ENCODE peak calls at places on chromosomes 3 and 15, in seven cellular contexts. Y, V, H, E, Z, S and M are unnamed samples.
A peak's percentile ranks its signal among the peaks of the same experiment; 100 is the strongest.

GRCh38 chr15:85792872-85793621 is 1.7 kb downstream of the KLHL25 start:
- DNase-seq in Y (no peak), V (no peak), H (no peak), E (no peak), Z (no peak), S (no peak), M (no peak)

GRCh38 chr3:14319654-14320182 is 82.7 kb upstream of the SLC6A6 start:
- DNase-seq in Y (no peak), V (peak; percentile 49), H (no peak), E (peak; percentile 67), Z (peak; percentile 89), S (peak; percentile 96), M (peak; percentile 1)

GRCh38 chr15:56968821-56969220 is 50.4 kb downstream of the TCF12 start:
- DNase-seq in Y (no peak), V (no peak), H (no peak), E (no peak), Z (no peak), S (no peak), M (no peak)

GRCh38 chr3:190385835-190386688 is 1.9 kb upstream of the CLDN16 start:
- DNase-seq in Y (no peak), V (no peak), H (peak; percentile 24), E (no peak), Z (peak; percentile 65), S (no peak), M (no peak)

GRCh38 chr3:192372627-192373026 is 354.7 kb downstream of the FGF12 start:
- DNase-seq in Y (no peak), V (no peak), H (no peak), E (no peak), Z (no peak), S (no peak), M (no peak)

GRCh38 chr3:57464801-57465200 is 79.3 kb downstream of the DNAH12 start:
- DNase-seq in Y (no peak), V (no peak), H (no peak), E (no peak), Z (no peak), S (no peak), M (no peak)

GRCh38 chr15:78811124-78811824 is at the start of gene ADAMTS7:
- DNase-seq in Y (no peak), V (peak; percentile 69), H (peak; percentile 42), E (peak; percentile 70), Z (peak; percentile 96), S (peak; percentile 94), M (peak; percentile 88)

GRCh38 chr3:148882288-148882687 is 17.2 kb downstream of the CPA3 start:
- DNase-seq in Y (no peak), V (no peak), H (no peak), E (no peak), Z (no peak), S (no peak), M (no peak)

GRCh38 chr15:91271565-91272153 is 171.6 kb downstream of the SV2B start:
- DNase-seq in Y (no peak), V (peak; percentile 57), H (peak; percentile 74), E (peak; percentile 58), Z (peak; percentile 51), S (peak; percentile 57), M (peak; percentile 50)

GRCh38 chr3:190432216-190432615 is 17.5 kb downstream of the TMEM207 start:
- DNase-seq in Y (no peak), V (no peak), H (no peak), E (no peak), Z (no peak), S (no peak), M (no peak)

GRCh38 chr15:62165029-62165792 is at the start of gene C2CD4B:
- DNase-seq in Y (no peak), V (peak; percentile 72), H (no peak), E (peak; percentile 93), Z (peak; percentile 17), S (no peak), M (no peak)

GRCh38 chr3:38722760-38723568 is 73.5 kb upstream of the SCN5A start:
- DNase-seq in Y (no peak), V (no peak), H (no peak), E (no peak), Z (no peak), S (no peak), M (no peak)

GRCh38 chr3:11749486-11749885 is 97.2 kb downstream of the TAMM41 start:
- DNase-seq in Y (no peak), V (no peak), H (no peak), E (no peak), Z (no peak), S (no peak), M (no peak)

GRCh38 chr15:70061086-70061370 is 36.7 kb downstream of the TLE3 start:
- DNase-seq in Y (no peak), V (no peak), H (no peak), E (no peak), Z (no peak), S (no peak), M (no peak)

GRCh38 chr3:86986666-86987420 is 4.1 kb downstream of the VGLL3 start:
- DNase-seq in Y (no peak), V (no peak), H (no peak), E (no peak), Z (no peak), S (no peak), M (no peak)

GRCh38 chr15:39743611-39744010 is 39.0 kb downstream of the FSIP1 start:
- DNase-seq in Y (no peak), V (no peak), H (no peak), E (no peak), Z (no peak), S (no peak), M (no peak)

GRCh38 chr15:86333819-86334218 is 254.1 kb downstream of the AGBL1 start:
- DNase-seq in Y (no peak), V (no peak), H (no peak), E (no peak), Z (no peak), S (no peak), M (no peak)

GRCh38 chr15:89975482-89976291 is 25.4 kb upstream of the ZNF710 start:
- DNase-seq in Y (no peak), V (no peak), H (no peak), E (no peak), Z (no peak), S (no peak), M (no peak)

GRCh38 chr15:36758800-36759199 is 179.4 kb downstream of the CDIN1 start:
- DNase-seq in Y (no peak), V (no peak), H (no peak), E (no peak), Z (no peak), S (no peak), M (no peak)

GRCh38 chr15:36756707-36757106 is 177.3 kb downstream of the CDIN1 start:
- DNase-seq in Y (no peak), V (no peak), H (no peak), E (no peak), Z (no peak), S (no peak), M (no peak)

GRCh38 chr15:36757189-36757814 is 177.9 kb downstream of the CDIN1 start:
- DNase-seq in Y (no peak), V (no peak), H (no peak), E (no peak), Z (no peak), S (no peak), M (no peak)

GRCh38 chr15:36753173-36753572 is 173.7 kb downstream of the CDIN1 start:
- DNase-seq in Y (no peak), V (no peak), H (no peak), E (no peak), Z (no peak), S (no peak), M (no peak)

DNA sequence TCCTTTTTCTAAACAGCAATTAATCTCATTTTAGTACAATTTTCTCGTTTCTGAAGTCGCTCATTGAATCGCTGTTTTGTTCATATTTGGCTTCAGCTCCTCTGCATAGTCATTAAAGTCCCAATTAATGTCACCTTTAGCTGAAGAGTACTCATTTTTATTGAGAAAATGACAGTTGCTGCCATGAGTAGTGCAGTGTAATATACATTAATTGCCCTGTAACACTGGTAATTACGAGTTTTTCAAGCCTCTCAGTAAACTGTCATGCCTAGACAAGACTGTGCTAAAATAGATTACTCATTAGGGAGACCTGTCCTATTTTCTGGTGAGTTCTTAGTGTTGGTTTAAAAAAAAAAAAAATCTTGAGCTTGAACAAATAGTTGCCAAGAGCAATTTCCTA is 175.9 kb downstream of the CDIN1 start:
- DNase-seq in Y (no peak), V (no peak), H (no peak), E (no peak), Z (no peak), S (no peak), M (no peak)
- TF ChIP-seq EP300 in Y (no peak), V (no peak), H (no peak), E (no peak), Z (no peak), S (no peak), M (no peak)

GRCh38 chr3:128567705-128568356 is 74.8 kb upstream of the GATA2 start:
- DNase-seq in Y (no peak), V (no peak), H (no peak), E (no peak), Z (no peak), S (no peak), M (no peak)
- TF ChIP-seq CTCF in Y (no peak), V (no peak), H (no peak), E (no peak), Z (no peak), S (no peak), M (no peak)

DNA sequence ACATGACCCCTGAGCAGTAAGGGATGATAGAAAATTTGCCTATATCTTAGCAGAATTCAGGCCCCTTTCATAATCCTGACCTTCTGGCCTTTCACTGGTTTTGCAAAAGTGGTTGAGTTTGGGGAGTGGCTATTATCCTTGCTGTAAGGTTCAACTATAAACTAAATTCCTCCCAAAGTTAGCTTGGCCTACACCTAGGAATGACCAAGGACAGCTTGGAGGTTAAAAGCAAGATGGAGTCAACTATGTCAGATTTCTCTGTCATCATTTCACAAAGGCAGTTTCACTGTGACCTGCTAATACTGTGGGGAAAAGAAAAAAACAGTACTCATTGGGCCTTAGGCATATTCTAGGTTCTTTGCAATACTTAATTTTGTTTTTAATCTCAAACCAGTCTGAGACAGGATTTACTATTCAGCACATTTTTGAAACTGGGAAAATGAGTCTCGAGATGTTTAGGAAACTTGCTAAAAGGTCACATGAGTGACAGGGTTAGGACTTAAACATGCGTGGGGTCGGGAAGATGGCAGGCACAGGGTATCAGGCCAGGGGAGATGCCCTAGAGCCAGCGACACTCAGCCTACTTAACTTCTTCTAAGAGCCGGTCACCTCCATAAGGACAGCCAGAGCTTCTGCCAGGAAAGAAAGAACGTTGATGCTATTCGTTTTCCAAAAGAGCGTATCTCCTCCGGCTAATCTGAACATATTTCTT is 58.1 kb downstream of the LIPC start:
- DNase-seq in Y (no peak), V (no peak), H (no peak), E (no peak), Z (no peak), S (no peak), M (no peak)
- H3K4me1 ChIP-seq in Y (no peaks in the 10 kb centered on the region), V (no peaks in the 10 kb centered on the region), H (no peaks in the 10 kb centered on the region), E (no peaks in the 10 kb centered on the region), Z (no peaks in the 10 kb centered on the region), S (peaks cover 20% of the 10 kb centered on the region), M (no peaks in the 10 kb centered on the region)

DNA sequence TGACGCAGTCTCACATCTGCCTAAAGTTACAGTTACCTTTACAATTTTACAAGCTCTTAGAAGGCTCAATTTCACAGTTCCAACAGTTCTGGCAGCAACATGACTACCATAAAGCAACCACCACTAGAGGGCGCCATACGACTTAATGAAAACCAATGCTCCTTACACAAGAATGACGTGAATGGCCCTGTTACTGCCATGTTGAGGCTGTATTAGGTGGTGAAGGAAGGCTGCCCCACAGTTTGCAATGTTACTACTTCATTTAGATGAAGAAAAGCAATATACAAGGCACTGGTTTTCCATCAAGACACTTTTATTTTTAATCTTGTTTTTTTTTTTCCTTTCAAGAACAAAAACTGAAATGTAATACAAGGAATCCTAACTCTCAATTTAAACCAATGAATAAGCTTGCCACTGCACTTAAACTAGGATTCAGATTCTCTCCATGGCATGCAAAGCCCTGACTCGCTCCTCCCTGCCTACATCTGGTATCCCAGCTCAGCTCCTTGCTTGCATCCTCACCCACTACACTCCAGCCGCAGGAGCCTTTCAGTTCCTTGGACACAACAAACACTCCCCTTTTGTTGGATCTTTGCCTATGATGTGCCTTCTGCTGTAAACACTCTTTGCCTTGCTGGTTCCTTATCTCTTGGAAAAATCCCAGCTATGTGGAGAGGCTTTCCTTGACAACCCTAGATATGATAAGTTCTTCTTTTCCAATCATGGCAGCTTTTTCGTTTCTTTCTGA is 270.7 kb downstream of the GBE1 start:
- DNase-seq in Y (peak; percentile 95), V (peak; percentile 80), H (peak; percentile 94), E (peak; percentile 80), Z (peak; percentile 39), S (peak; percentile 47), M (peak; percentile 85)
- TF ChIP-seq EP300 in Y (no peak), V (no peak), H (no peak), E (no peak), Z (no peak), S (no peak), M (no peak)